ENCODE peak calls at places on chromosomes 11 and 22, in six cellular contexts. D is RWPE1; G is amniotic stem cell; L is HT1080; Z is GM04504; N is stimulated activated CD4-positive, alpha-beta T cell treated with anti-CD3 and anti-CD28 coated beads, Interleukin-2, amount 100 ng/mL, for 24 hours. U is an unnamed sample.

GRCh38 chr22:29330753-29331152 is 15.3 kb upstream of the RASL10A start:
- DNase-seq in D (no peak), G (no peak), L (peak), Z (no peak), N (no peak), U (no peak)

GRCh38 chr11:120128392-120129172 is 9.3 kb downstream of the TRIM29 start:
- DNase-seq in D (peak), G (no peak), L (no peak), Z (peak), N (no peak), U (peak)

GRCh38 chr11:78676026-78676557 is 101.4 kb upstream of the NARS2 start:
- DNase-seq in D (no peak), G (no peak), L (no peak), Z (no peak), N (no peak), U (no peak)

GRCh38 chr11:131063638-131064037 is 147.4 kb upstream of the SNX19 start:
- DNase-seq in D (no peak), G (no peak), L (no peak), Z (no peak), N (no peak), U (no peak)

GRCh38 chr11:69534166-69534530 is 52.7 kb downstream of the LINC01488 start:
- DNase-seq in D (no peak), G (no peak), L (no peak), Z (no peak), N (no peak), U (no peak)

GRCh38 chr11:134349802-134350355 is 18.1 kb downstream of the GLB1L2 start:
- DNase-seq in D (no peak), G (no peak), L (no peak), Z (no peak), N (no peak), U (no peak)

GRCh38 chr11:123640677-123641494 is 13.5 kb downstream of the SCN3B start:
- DNase-seq in D (peak), G (no peak), L (peak), Z (no peak), N (peak), U (no peak)

GRCh38 chr22:42685941-42686666 is 34.6 kb downstream of the A4GALT start:
- DNase-seq in D (peak), G (no peak), L (no peak), Z (no peak), N (no peak), U (no peak)

U was measured in BJ.